ENCODE peak calls at places on chromosomes 16 and 17, in eight cellular contexts. One of them, this sample, is unnamed.

GRCh38 chr16:80158766-80159165 is 382.0 kb upstream of the DYNLRB2 start:
- DNase-seq in mucosa of descending colon: no peak
- DNase-seq in tibial artery: no peak
- DNase-seq in adrenal gland: no peak
- DNase-seq in foreskin fibroblast: peak; percentile 88
- DNase-seq in coronary artery: no peak
- DNase-seq in fibroblast of pulmonary artery: peak; percentile 26
- DNase-seq in Panc1: no peak
- DNase-seq in this sample: no peak

GRCh38 chr17:27471321-27472269 is 15.3 kb downstream of the KSR1 start:
- DNase-seq in mucosa of descending colon: peak; percentile 27
- DNase-seq in tibial artery: no peak
- DNase-seq in adrenal gland: no peak
- DNase-seq in foreskin fibroblast: no peak
- DNase-seq in coronary artery: no peak
- DNase-seq in fibroblast of pulmonary artery: no peak
- DNase-seq in Panc1: no peak
- DNase-seq in this sample: peak; percentile 30

GRCh38 chr17:59439711-59440110 is 108.3 kb downstream of the YPEL2 start:
- DNase-seq in mucosa of descending colon: no peak
- DNase-seq in tibial artery: no peak
- DNase-seq in adrenal gland: no peak
- DNase-seq in foreskin fibroblast: no peak
- DNase-seq in coronary artery: no peak
- DNase-seq in fibroblast of pulmonary artery: no peak
- DNase-seq in Panc1: no peak
- DNase-seq in this sample: no peak

GRCh38 chr17:70276931-70277330 is 107.6 kb downstream of the KCNJ2 start:
- DNase-seq in mucosa of descending colon: no peak
- DNase-seq in tibial artery: no peak
- DNase-seq in adrenal gland: no peak
- DNase-seq in foreskin fibroblast: peak; percentile 4
- DNase-seq in coronary artery: no peak
- DNase-seq in fibroblast of pulmonary artery: no peak
- DNase-seq in Panc1: no peak
- DNase-seq in this sample: no peak

GRCh38 chr17:16470302-16470701 is 21.7 kb downstream of the LRRC75A start:
- DNase-seq in mucosa of descending colon: no peak
- DNase-seq in tibial artery: no peak
- DNase-seq in adrenal gland: no peak
- DNase-seq in foreskin fibroblast: no peak
- DNase-seq in coronary artery: no peak
- DNase-seq in fibroblast of pulmonary artery: no peak
- DNase-seq in Panc1: no peak
- DNase-seq in this sample: no peak

GRCh38 chr16:87688876-87689815 is 76.6 kb downstream of the KLHDC4 start:
- DNase-seq in mucosa of descending colon: no peak
- DNase-seq in tibial artery: no peak
- DNase-seq in adrenal gland: no peak
- DNase-seq in foreskin fibroblast: no peak
- DNase-seq in coronary artery: no peak
- DNase-seq in fibroblast of pulmonary artery: no peak
- DNase-seq in Panc1: no peak
- DNase-seq in this sample: no peak

GRCh38 chr16:28118636-28119035 is 55.1 kb upstream of the GSG1L start:
- DNase-seq in mucosa of descending colon: no peak
- DNase-seq in tibial artery: no peak
- DNase-seq in adrenal gland: no peak
- DNase-seq in foreskin fibroblast: no peak
- DNase-seq in coronary artery: no peak
- DNase-seq in fibroblast of pulmonary artery: no peak
- DNase-seq in Panc1: no peak
- DNase-seq in this sample: no peak

GRCh38 chr17:7884581-7885356 is 3.8 kb upstream of the CHD3 start:
- DNase-seq in mucosa of descending colon: peak; percentile 35
- DNase-seq in tibial artery: no peak
- DNase-seq in adrenal gland: peak; percentile 27
- DNase-seq in foreskin fibroblast: no peak
- DNase-seq in coronary artery: peak; percentile 66
- DNase-seq in fibroblast of pulmonary artery: no peak
- DNase-seq in Panc1: no peak
- DNase-seq in this sample: peak; percentile 22

GRCh38 chr17:6079155-6079554 is 9.0 kb downstream of the WSCD1 start:
- DNase-seq in mucosa of descending colon: no peak
- DNase-seq in tibial artery: no peak
- DNase-seq in adrenal gland: no peak
- DNase-seq in foreskin fibroblast: no peak
- DNase-seq in coronary artery: no peak
- DNase-seq in fibroblast of pulmonary artery: no peak
- DNase-seq in Panc1: no peak
- DNase-seq in this sample: no peak

GRCh38 chr17:83173180-83173996 is 94.0 kb downstream of the METRNL start:
- DNase-seq in mucosa of descending colon: no peak
- DNase-seq in tibial artery: no peak
- DNase-seq in adrenal gland: peak; percentile 14
- DNase-seq in foreskin fibroblast: no peak
- DNase-seq in coronary artery: no peak
- DNase-seq in fibroblast of pulmonary artery: no peak
- DNase-seq in Panc1: no peak
- DNase-seq in this sample: no peak

GRCh38 chr16:58264961-58265479 is 29.8 kb downstream of the PRSS54 start:
- DNase-seq in mucosa of descending colon: peak; percentile 57
- DNase-seq in tibial artery: no peak
- DNase-seq in adrenal gland: peak; percentile 70
- DNase-seq in foreskin fibroblast: peak; percentile 76
- DNase-seq in coronary artery: no peak
- DNase-seq in fibroblast of pulmonary artery: peak; percentile 56
- DNase-seq in Panc1: peak; percentile 12
- DNase-seq in this sample: peak; percentile 44

GRCh38 chr17:50681260-50682200 is 26.2 kb downstream of the ANKRD40 start:
- DNase-seq in mucosa of descending colon: peak; percentile 71
- DNase-seq in tibial artery: peak; percentile 59
- DNase-seq in adrenal gland: peak; percentile 76
- DNase-seq in foreskin fibroblast: peak; percentile 72
- DNase-seq in coronary artery: no peak
- DNase-seq in fibroblast of pulmonary artery: peak; percentile 87
- DNase-seq in Panc1: no peak
- DNase-seq in this sample: no peak

GRCh38 chr17:82219083-82219482 is 6.4 kb upstream of the CCDC57 start:
- DNase-seq in mucosa of descending colon: no peak
- DNase-seq in tibial artery: no peak
- DNase-seq in adrenal gland: no peak
- DNase-seq in foreskin fibroblast: no peak
- DNase-seq in coronary artery: no peak
- DNase-seq in fibroblast of pulmonary artery: no peak
- DNase-seq in Panc1: no peak
- DNase-seq in this sample: no peak

DNA sequence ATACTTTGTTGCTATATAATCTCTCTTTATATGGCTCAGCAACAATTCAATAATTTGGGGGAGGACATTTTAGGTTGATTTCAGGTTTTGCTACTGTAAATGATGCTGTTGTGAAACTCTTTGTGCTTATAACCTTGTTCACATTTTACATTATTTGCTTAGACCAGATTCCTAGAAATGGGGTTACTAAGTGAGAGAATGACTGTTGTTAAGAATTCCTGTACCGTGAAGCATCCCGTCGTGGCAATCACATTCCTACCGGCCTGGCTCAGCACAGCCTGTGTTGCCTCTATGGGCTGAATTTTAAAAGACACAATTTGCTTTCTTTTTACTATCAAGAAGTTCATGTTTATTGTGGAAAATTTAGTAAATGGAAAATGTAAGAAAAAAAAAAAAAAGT is 31.4 kb downstream of the B9D1 start:
- DNase-seq in mucosa of descending colon: no peak
- DNase-seq in tibial artery: no peak
- DNase-seq in adrenal gland: no peak
- DNase-seq in foreskin fibroblast: peak; percentile 85
- DNase-seq in coronary artery: no peak
- DNase-seq in fibroblast of pulmonary artery: peak; percentile 72
- DNase-seq in Panc1: no peak
- DNase-seq in this sample: no peak
- TF ChIP-seq CTCF in mucosa of descending colon: no peak
- TF ChIP-seq CTCF in tibial artery: no peak
- TF ChIP-seq CTCF in adrenal gland: no peak
- TF ChIP-seq CTCF in foreskin fibroblast: no peak
- TF ChIP-seq CTCF in coronary artery: no peak
- TF ChIP-seq CTCF in fibroblast of pulmonary artery: no peak
- TF ChIP-seq CTCF in Panc1: no peak
- TF ChIP-seq CTCF in this sample: no peak

GRCh38 chr16:30051518-30051917 is 14.0 kb upstream of the ALDOA start:
- DNase-seq in mucosa of descending colon: no peak
- DNase-seq in tibial artery: no peak
- DNase-seq in adrenal gland: no peak
- DNase-seq in foreskin fibroblast: peak; percentile 59
- DNase-seq in coronary artery: no peak
- DNase-seq in fibroblast of pulmonary artery: peak; percentile 65
- DNase-seq in Panc1: no peak
- DNase-seq in this sample: no peak

GRCh38 chr16:30046178-30046577 is 15.1 kb upstream of the TLCD3B start:
- DNase-seq in mucosa of descending colon: no peak
- DNase-seq in tibial artery: no peak
- DNase-seq in adrenal gland: no peak
- DNase-seq in foreskin fibroblast: no peak
- DNase-seq in coronary artery: no peak
- DNase-seq in fibroblast of pulmonary artery: no peak
- DNase-seq in Panc1: no peak
- DNase-seq in this sample: no peak

GRCh38 chr16:30041841-30042240 is 10.8 kb upstream of the TLCD3B start:
- DNase-seq in mucosa of descending colon: peak; percentile 52
- DNase-seq in tibial artery: no peak
- DNase-seq in adrenal gland: no peak
- DNase-seq in foreskin fibroblast: no peak
- DNase-seq in coronary artery: no peak
- DNase-seq in fibroblast of pulmonary artery: peak; percentile 73
- DNase-seq in Panc1: no peak
- DNase-seq in this sample: no peak

GRCh38 chr16:30049871-30050270 is 15.7 kb upstream of the ALDOA start:
- DNase-seq in mucosa of descending colon: no peak
- DNase-seq in tibial artery: no peak
- DNase-seq in adrenal gland: no peak
- DNase-seq in foreskin fibroblast: no peak
- DNase-seq in coronary artery: no peak
- DNase-seq in fibroblast of pulmonary artery: no peak
- DNase-seq in Panc1: no peak
- DNase-seq in this sample: no peak

DNA sequence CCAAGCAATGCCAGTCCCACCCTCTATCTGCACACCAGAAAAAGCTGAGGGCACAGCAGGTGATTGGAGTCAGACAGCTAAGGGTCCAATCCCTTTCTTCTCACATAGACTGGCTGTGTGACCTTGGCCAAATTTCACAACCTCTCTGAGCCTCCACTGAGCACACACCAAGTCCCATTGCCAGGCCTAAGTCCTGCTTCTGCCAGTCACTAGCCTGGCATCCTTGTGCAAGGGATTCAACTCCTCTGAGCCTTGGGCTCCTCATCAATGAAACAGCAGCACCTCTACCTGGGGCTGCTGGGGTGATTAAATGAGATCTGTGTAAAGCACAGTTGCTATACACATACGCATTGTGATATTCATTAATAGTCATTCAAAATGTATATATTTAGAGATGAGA is 15.5 kb upstream of the TLCD3B start:
- DNase-seq in mucosa of descending colon: no peak
- DNase-seq in tibial artery: no peak
- DNase-seq in adrenal gland: no peak
- DNase-seq in foreskin fibroblast: no peak
- DNase-seq in coronary artery: no peak
- DNase-seq in fibroblast of pulmonary artery: no peak
- DNase-seq in Panc1: no peak
- DNase-seq in this sample: no peak
- TF ChIP-seq CTCF in mucosa of descending colon: no peak
- TF ChIP-seq CTCF in tibial artery: no peak
- TF ChIP-seq CTCF in adrenal gland: no peak
- TF ChIP-seq CTCF in foreskin fibroblast: no peak
- TF ChIP-seq CTCF in coronary artery: no peak
- TF ChIP-seq CTCF in fibroblast of pulmonary artery: no peak
- TF ChIP-seq CTCF in Panc1: no peak
- TF ChIP-seq CTCF in this sample: no peak

DNA sequence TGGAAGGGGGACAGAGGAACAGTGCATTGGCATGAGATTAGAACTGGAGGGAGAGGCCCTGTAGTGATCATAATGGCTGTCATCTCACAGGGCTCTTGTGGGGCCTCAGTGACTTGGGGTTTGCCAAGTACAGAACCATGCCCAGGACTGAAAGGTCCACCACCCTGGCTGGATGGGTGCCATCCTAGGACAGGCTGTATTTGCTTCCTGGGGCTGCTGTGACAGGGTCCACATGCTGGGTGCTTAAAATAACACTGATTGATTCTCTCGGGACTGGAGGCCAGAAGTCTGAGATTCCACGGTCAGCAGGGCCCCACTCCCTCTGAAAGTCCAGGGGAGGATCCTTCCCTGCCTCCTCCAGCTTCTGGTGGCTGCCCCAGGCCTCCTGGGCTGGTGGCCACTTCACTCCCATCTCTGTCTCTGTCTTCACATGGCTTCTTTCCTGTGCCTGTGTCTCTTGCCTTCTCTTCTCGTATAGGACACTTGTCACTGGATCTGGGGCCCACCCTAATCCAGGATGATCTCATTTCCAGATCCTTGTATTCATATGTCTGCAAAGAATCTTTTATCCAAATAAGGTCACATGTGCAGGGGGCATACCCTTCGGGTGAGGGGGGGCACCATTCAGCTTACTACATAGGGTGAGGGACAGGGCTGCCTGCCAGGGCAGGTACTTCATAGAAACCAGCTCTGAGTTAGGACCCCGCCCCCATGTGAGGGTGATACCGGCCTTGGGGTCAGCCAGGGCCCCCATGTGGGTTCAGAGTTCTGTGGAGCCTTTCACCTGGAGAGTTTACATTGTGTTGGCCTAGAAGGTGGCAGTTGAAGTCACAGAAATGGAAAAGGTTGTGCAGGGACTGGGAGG is 52.6 kb downstream of the USP22 start:
- DNase-seq in mucosa of descending colon: no peak
- DNase-seq in tibial artery: no peak
- DNase-seq in adrenal gland: no peak
- DNase-seq in foreskin fibroblast: no peak
- DNase-seq in coronary artery: peak; percentile 67
- DNase-seq in fibroblast of pulmonary artery: no peak
- DNase-seq in Panc1: no peak
- DNase-seq in this sample: no peak
- TF ChIP-seq CTCF in mucosa of descending colon: no peak
- TF ChIP-seq CTCF in tibial artery: no peak
- TF ChIP-seq CTCF in adrenal gland: no peak
- TF ChIP-seq CTCF in foreskin fibroblast: no peak
- TF ChIP-seq CTCF in coronary artery: no peak
- TF ChIP-seq CTCF in fibroblast of pulmonary artery: no peak
- TF ChIP-seq CTCF in Panc1: no peak
- TF ChIP-seq CTCF in this sample: no peak

GRCh38 chr17:57408064-57408811 is 151.9 kb downstream of the MSI2 start:
- DNase-seq in mucosa of descending colon: peak; percentile 57
- DNase-seq in tibial artery: no peak
- DNase-seq in adrenal gland: no peak
- DNase-seq in foreskin fibroblast: no peak
- DNase-seq in coronary artery: no peak
- DNase-seq in fibroblast of pulmonary artery: no peak
- DNase-seq in Panc1: no peak
- DNase-seq in this sample: peak; percentile 42
- TF ChIP-seq CTCF in mucosa of descending colon: no peak
- TF ChIP-seq CTCF in tibial artery: no peak
- TF ChIP-seq CTCF in adrenal gland: no peak
- TF ChIP-seq CTCF in foreskin fibroblast: no peak
- TF ChIP-seq CTCF in coronary artery: no peak
- TF ChIP-seq CTCF in fibroblast of pulmonary artery: no peak
- TF ChIP-seq CTCF in Panc1: no peak
- TF ChIP-seq CTCF in this sample: no peak

GRCh38 chr16:11596572-11597226 is 10.0 kb upstream of the LITAF start:
- DNase-seq in mucosa of descending colon: no peak
- DNase-seq in tibial artery: no peak
- DNase-seq in adrenal gland: no peak
- DNase-seq in foreskin fibroblast: no peak
- DNase-seq in coronary artery: no peak
- DNase-seq in fibroblast of pulmonary artery: no peak
- DNase-seq in Panc1: no peak
- DNase-seq in this sample: no peak
- TF ChIP-seq CTCF in mucosa of descending colon: no peak
- TF ChIP-seq CTCF in tibial artery: no peak
- TF ChIP-seq CTCF in adrenal gland: no peak
- TF ChIP-seq CTCF in foreskin fibroblast: no peak
- TF ChIP-seq CTCF in coronary artery: no peak
- TF ChIP-seq CTCF in fibroblast of pulmonary artery: no peak
- TF ChIP-seq CTCF in Panc1: no peak
- TF ChIP-seq CTCF in this sample: no peak

This sample was measured in transverse colon.